ENCODE peak calls at places on chromosome 22, in ten cellular contexts. F is progenitor cell of endocrine pancreas, P is cardiac fibroblast, T is esophagus squamous epithelium, X is brain microvascular endothelial cell, O is BE2C, Z is GM10248, D is NB4, B is AG04450, H is heart left ventricle. U is an unnamed sample.

GRCh38 chr22:29379258-29379657 is 9.1 kb downstream of the AP1B1 start:
- DNase-seq in F (no peak), H (no peak), T (no peak), O (no peak), P (no peak), Z (no peak), B (no peak), X (no peak), D (no peak), U (no peak)

GRCh38 chr22:30856699-30857098 is 111.9 kb downstream of the MORC2 start:
- DNase-seq in F (no peak), O (no peak), H (no peak), Z (no peak), D (peak; percentile 18), T (no peak), X (no peak), P (no peak), B (no peak), U (no peak)

GRCh38 chr22:40204331-40205116 is 26.8 kb downstream of the TNRC6B start:
- DNase-seq in H (no peak), T (no peak), O (peak; percentile 87), P (peak; percentile 73), B (no peak), D (no peak), Z (no peak), X (peak; percentile 52), F (no peak), U (no peak)

GRCh38 chr22:39727541-39727940 is 157.0 kb downstream of the CACNA1I start:
- DNase-seq in F (no peak), D (no peak), H (no peak), Z (no peak), B (no peak), X (peak; percentile 3), T (no peak), O (no peak), P (no peak), U (no peak)

GRCh38 chr22:40567106-40567505 is 69.4 kb downstream of the MRTFA start:
- DNase-seq in Z (no peak), B (peak; percentile 6), H (no peak), X (no peak), D (no peak), O (no peak), T (no peak), F (no peak), P (no peak), U (no peak)

GRCh38 chr22:41286639-41287091 is 678 bp upstream of the RANGAP1 start:
- DNase-seq in D (peak; percentile 81), O (peak; percentile 32), Z (no peak), X (peak; percentile 55), P (no peak), H (no peak), B (no peak), F (no peak), T (no peak), U (no peak)

GRCh38 chr22:20423636-20424511 is 13.8 kb downstream of the SCARF2 start:
- DNase-seq in F (no peak), D (peak; percentile 54), T (no peak), H (no peak), P (no peak), Z (no peak), B (no peak), X (no peak), O (no peak), U (peak; percentile 53)

GRCh38 chr22:37337204-37337943 is 55.1 kb downstream of the CYTH4 start:
- DNase-seq in D (peak; percentile 24), P (peak; percentile 45), Z (no peak), F (no peak), X (no peak), O (no peak), H (no peak), B (no peak), T (no peak), U (no peak)

GRCh38 chr22:44298331-44299087 is 14.2 kb downstream of the SHISAL1 start:
- DNase-seq in Z (no peak), X (no peak), H (no peak), F (no peak), O (no peak), P (no peak), T (no peak), B (no peak), D (no peak), U (peak; percentile 53)

GRCh38 chr22:38923463-38924196 is 33.8 kb upstream of the APOBEC3A start:
- DNase-seq in Z (no peak), B (peak; percentile 64), X (peak; percentile 36), T (no peak), H (peak; percentile 89), O (peak; percentile 91), D (no peak), F (no peak), P (peak; percentile 84), U (no peak)

GRCh38 chr22:36762687-36763260 is 13.1 kb downstream of the IFT27 start:
- DNase-seq in B (peak; percentile 84), P (peak; percentile 62), Z (no peak), H (peak; percentile 83), D (no peak), T (no peak), F (no peak), X (no peak), O (peak; percentile 2), U (no peak)

GRCh38 chr22:23263651-23264555 is 83.6 kb downstream of the BCR start:
- DNase-seq in X (no peak), O (no peak), F (no peak), H (no peak), T (no peak), P (no peak), D (peak; percentile 14), B (no peak), Z (no peak), U (no peak)

DNA sequence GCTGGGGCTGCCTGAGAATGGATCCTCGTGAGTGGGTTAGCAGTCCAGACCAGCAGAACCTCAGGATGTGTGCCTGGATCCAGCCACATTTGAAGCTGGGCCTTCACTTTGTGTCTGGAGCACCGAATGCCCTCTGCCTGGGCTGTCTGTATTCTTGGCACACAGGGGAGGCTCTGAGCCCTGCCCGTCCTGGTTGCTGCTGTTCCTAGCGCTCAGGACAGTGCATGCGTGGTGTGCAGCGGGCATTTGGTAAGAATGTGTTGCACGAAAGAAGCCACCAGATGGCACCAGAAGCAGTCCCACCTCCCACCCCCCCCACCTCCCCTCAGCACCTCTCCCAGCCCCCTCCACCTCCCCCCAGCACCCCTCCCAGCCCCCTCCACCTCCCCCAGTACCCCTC is 4.1 kb upstream of the MAPK11 start:
- DNase-seq in F (no peak), O (peak; percentile 75), D (peak; percentile 64), H (peak; percentile 74), Z (peak; percentile 64), B (no peak), P (peak; percentile 73), X (peak; percentile 35), T (no peak), U (no peak)
- TF ChIP-seq CTCF in F (peak; percentile 46), O (peak; percentile 50), D (peak; percentile 21), H (no peak), Z (peak; percentile 37), B (peak; percentile 31), P (peak; percentile 13), X (peak; percentile 48), T (peak; percentile 41), U (peak; percentile 51)

DNA sequence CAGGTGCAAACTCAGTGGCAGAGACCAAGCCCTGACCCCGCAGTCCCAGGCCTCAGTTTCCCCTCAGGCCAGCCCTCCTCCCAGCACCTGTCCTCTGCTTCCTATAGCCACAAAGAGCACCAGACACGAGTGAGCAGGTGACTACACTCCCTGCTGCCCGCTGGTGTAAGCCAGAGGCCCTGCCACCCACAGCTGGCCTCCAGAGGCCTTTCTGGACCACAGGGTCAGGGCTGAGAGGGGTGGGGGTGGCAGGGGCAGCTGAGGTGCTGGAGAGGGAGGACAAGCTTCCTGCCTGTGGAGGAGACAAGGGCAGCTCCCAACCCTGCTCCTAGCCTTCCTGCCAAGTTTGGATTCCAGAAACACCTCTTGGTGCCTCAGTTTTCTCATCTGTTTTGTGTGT is 31.3 kb upstream of the WNT7B start:
- DNase-seq in X (no peak), P (peak; percentile 44), H (no peak), B (no peak), F (no peak), O (no peak), Z (no peak), T (no peak), D (no peak), U (no peak)
- TF ChIP-seq CTCF in X (no peak), P (no peak), H (no peak), B (no peak), F (no peak), O (no peak), Z (no peak), T (no peak), D (no peak), U (no peak)

GRCh38 chr22:45585437-45585755 is 82.7 kb downstream of the FBLN1 start:
- DNase-seq in H (no peak), B (no peak), O (no peak), D (no peak), P (peak; percentile 15), F (no peak), X (peak; percentile 20), T (no peak), Z (no peak), U (no peak)

GRCh38 chr22:45582955-45583320 is 80.3 kb downstream of the FBLN1 start:
- DNase-seq in B (no peak), O (no peak), F (no peak), T (no peak), H (peak; percentile 10), D (peak; percentile 79), X (no peak), P (no peak), Z (no peak), U (no peak)

GRCh38 chr22:45583504-45583903 is 80.8 kb downstream of the FBLN1 start:
- DNase-seq in H (no peak), O (no peak), F (no peak), Z (no peak), P (no peak), B (no peak), X (no peak), D (peak; percentile 75), T (no peak), U (no peak)

GRCh38 chr22:45584621-45585436 is 82.1 kb downstream of the FBLN1 start:
- DNase-seq in Z (no peak), F (no peak), O (no peak), P (no peak), B (no peak), D (peak; percentile 69), X (no peak), T (no peak), H (no peak), U (no peak)

GRCh38 chr22:45584121-45584570 is 81.5 kb downstream of the FBLN1 start:
- DNase-seq in Z (no peak), H (no peak), T (no peak), B (peak; percentile 8), O (no peak), X (no peak), F (no peak), P (no peak), D (peak; percentile 93), U (no peak)
- TF ChIP-seq CTCF in Z (no peak), H (no peak), T (no peak), B (no peak), O (no peak), X (no peak), F (no peak), P (no peak), D (no peak), U (no peak)

DNA sequence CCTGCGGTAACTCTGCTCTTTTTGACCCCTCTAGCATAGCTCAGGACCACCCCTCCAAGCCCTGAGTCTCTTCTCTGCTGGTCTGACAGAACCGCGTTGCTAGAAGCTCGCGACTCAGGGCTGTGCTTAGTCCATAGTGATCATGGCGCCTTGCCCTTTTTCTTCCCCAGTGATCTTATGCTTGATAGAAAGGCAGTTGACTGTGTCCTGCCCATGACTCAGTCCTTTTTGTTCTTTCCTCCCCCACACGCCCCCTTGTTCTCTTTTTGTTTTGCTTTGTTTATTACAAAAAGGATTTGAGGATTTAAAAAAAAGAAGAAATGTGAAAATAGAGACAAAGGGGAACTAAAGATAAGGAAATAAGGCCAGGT is 17.5 kb downstream of the IL17RA start:
- DNase-seq in O (no peak), F (no peak), H (no peak), P (no peak), D (peak; percentile 85), B (no peak), T (no peak), X (no peak), Z (no peak), U (no peak)
- TF ChIP-seq CTCF in O (no peak), F (no peak), H (no peak), P (no peak), D (no peak), B (no peak), T (no peak), X (no peak), Z (no peak), U (no peak)

U was measured in neural crest cell.